ENCODE peak calls at places on chromosome 14, in six cellular contexts. One of them, this sample, is unnamed.
A peak's percentile ranks its signal among the peaks of the same experiment; 100 is the strongest.

GRCh38 chr14:97206948-97207347 is 409.8 kb downstream of the VRK1 start:
- DNase-seq in nucleus accumbens: no peak
- DNase-seq in NCI-H1417: no peak
- DNase-seq in GM10248: no peak
- DNase-seq in RPMI8226: no peak
- DNase-seq in germinal center: no peak
- DNase-seq in this sample: no peak

GRCh38 chr14:89986475-89986874 is 30.7 kb downstream of the TDP1 start:
- DNase-seq in NCI-H1417: no peak
- DNase-seq in GM10248: no peak
- DNase-seq in nucleus accumbens: no peak
- DNase-seq in RPMI8226: no peak
- DNase-seq in germinal center: no peak
- DNase-seq in this sample: no peak

GRCh38 chr14:26531894-26532293 is 65.9 kb downstream of the NOVA1 start:
- DNase-seq in RPMI8226: no peak
- DNase-seq in germinal center: no peak
- DNase-seq in nucleus accumbens: no peak
- DNase-seq in GM10248: no peak
- DNase-seq in NCI-H1417: peak; percentile 8
- DNase-seq in this sample: no peak

GRCh38 chr14:91693342-91693741 is 38.5 kb downstream of the CATSPERB start:
- DNase-seq in GM10248: no peak
- DNase-seq in germinal center: no peak
- DNase-seq in nucleus accumbens: no peak
- DNase-seq in NCI-H1417: no peak
- DNase-seq in RPMI8226: no peak
- DNase-seq in this sample: no peak

GRCh38 chr14:59161571-59162175 is 26.8 kb upstream of the DAAM1 start:
- DNase-seq in RPMI8226: no peak
- DNase-seq in GM10248: peak; percentile 35
- DNase-seq in NCI-H1417: peak; percentile 3
- DNase-seq in nucleus accumbens: no peak
- DNase-seq in germinal center: no peak
- DNase-seq in this sample: no peak

GRCh38 chr14:70780396-70781075 is 28.8 kb downstream of the MAP3K9 start:
- DNase-seq in GM10248: peak; percentile 61
- DNase-seq in NCI-H1417: no peak
- DNase-seq in germinal center: peak; percentile 74
- DNase-seq in nucleus accumbens: peak; percentile 41
- DNase-seq in RPMI8226: peak; percentile 89
- DNase-seq in this sample: no peak

GRCh38 chr14:93937519-93937918 is 10.4 kb downstream of the FAM181A start:
- DNase-seq in GM10248: no peak
- DNase-seq in NCI-H1417: no peak
- DNase-seq in germinal center: no peak
- DNase-seq in nucleus accumbens: no peak
- DNase-seq in RPMI8226: no peak
- DNase-seq in this sample: no peak

GRCh38 chr14:63200767-63201166 is 3.5 kb upstream of the RHOJ start:
- DNase-seq in RPMI8226: no peak
- DNase-seq in nucleus accumbens: no peak
- DNase-seq in germinal center: no peak
- DNase-seq in GM10248: no peak
- DNase-seq in NCI-H1417: no peak
- DNase-seq in this sample: no peak

GRCh38 chr14:40099316-40099715 is 667.1 kb upstream of the FBXO33 start:
- DNase-seq in RPMI8226: no peak
- DNase-seq in NCI-H1417: peak; percentile 31
- DNase-seq in GM10248: no peak
- DNase-seq in nucleus accumbens: no peak
- DNase-seq in germinal center: no peak
- DNase-seq in this sample: no peak

GRCh38 chr14:104419865-104420458 is 159.6 kb upstream of the C14orf180 start:
- DNase-seq in GM10248: peak; percentile 20
- DNase-seq in NCI-H1417: no peak
- DNase-seq in nucleus accumbens: no peak
- DNase-seq in RPMI8226: no peak
- DNase-seq in germinal center: no peak
- DNase-seq in this sample: no peak

GRCh38 chr14:68291820-68292219 is 472.2 kb downstream of the RAD51B start:
- DNase-seq in nucleus accumbens: no peak
- DNase-seq in NCI-H1417: peak; percentile 36
- DNase-seq in GM10248: no peak
- DNase-seq in germinal center: no peak
- DNase-seq in RPMI8226: no peak
- DNase-seq in this sample: no peak

GRCh38 chr14:101009531-101009930 is 106.0 kb upstream of the RTL1 start:
- DNase-seq in RPMI8226: no peak
- DNase-seq in germinal center: no peak
- DNase-seq in nucleus accumbens: no peak
- DNase-seq in NCI-H1417: no peak
- DNase-seq in GM10248: no peak
- DNase-seq in this sample: no peak

This sample was measured in MM.1S.